ENCODE peak calls at places on chromosomes 2 and 18, in four cellular contexts. X, K, U and S are unnamed samples.

GRCh38 chr2:175203621-175204496 is 22.3 kb upstream of the ATP5MC3 start:
- DNase-seq in X (peak; percentile 50), K (no peak), U (no peak), S (peak; percentile 50)

GRCh38 chr2:59804662-59805258 is 748.7 kb downstream of the BCL11A start:
- DNase-seq in X (no peak), K (no peak), U (no peak), S (no peak)

GRCh38 chr2:43950383-43951008 is 45.3 kb downstream of the LRPPRC start:
- DNase-seq in X (peak; percentile 54), K (no peak), U (no peak), S (no peak)

GRCh38 chr18:58209326-58209725 is 165.3 kb downstream of the NEDD4L start:
- DNase-seq in X (no peak), K (no peak), U (no peak), S (no peak)

GRCh38 chr2:32825291-32825712 is 121.5 kb upstream of the LTBP1 start:
- DNase-seq in X (no peak), K (no peak), U (no peak), S (no peak)

GRCh38 chr2:240622631-240623235 is 2.5 kb upstream of the GPR35 start:
- DNase-seq in X (no peak), K (no peak), U (no peak), S (no peak)

GRCh38 chr18:23450022-23450421 is 3.1 kb upstream of the RIOK3 start:
- DNase-seq in X (no peak), K (no peak), U (no peak), S (no peak)

GRCh38 chr18:25057491-25058050 is 294.4 kb downstream of the ZNF521 start:
- DNase-seq in X (no peak), K (no peak), U (no peak), S (no peak)

GRCh38 chr2:241686649-241687425 is at the start of gene DTYMK:
- DNase-seq in X (peak; percentile 94), K (no peak), U (peak; percentile 74), S (peak; percentile 88)

GRCh38 chr18:54140641-54141040 is 83.8 kb downstream of the MBD2 start:
- DNase-seq in X (no peak), K (no peak), U (no peak), S (no peak)

GRCh38 chr2:182300603-182301002 is 126.2 kb downstream of the PDE1A start:
- DNase-seq in X (no peak), K (no peak), U (no peak), S (no peak)

GRCh38 chr2:47034973-47035609 is 119.5 kb upstream of the MCFD2 start:
- DNase-seq in X (peak; percentile 80), K (no peak), U (peak; percentile 33), S (no peak)

GRCh38 chr18:74806700-74807416 is 209.2 kb downstream of the ZNF407 start:
- DNase-seq in X (peak; percentile 7), K (no peak), U (peak; percentile 73), S (no peak)

GRCh38 chr18:25144835-25145234 is 207.1 kb downstream of the ZNF521 start:
- DNase-seq in X (peak; percentile 0), K (no peak), U (no peak), S (no peak)

GRCh38 chr2:158734442-158734841 is 60.7 kb upstream of the DAPL1 start:
- DNase-seq in X (no peak), K (no peak), U (no peak), S (no peak)

GRCh38 chr18:4433762-4434161 is 21.3 kb downstream of the DLGAP1 start:
- DNase-seq in X (no peak), K (no peak), U (no peak), S (no peak)

GRCh38 chr2:156649596-156649995 is 213.4 kb downstream of the GPD2 start:
- DNase-seq in X (no peak), K (no peak), U (no peak), S (no peak)

GRCh38 chr2:140085674-140086073 is 1305.5 kb upstream of the NXPH2 start:
- DNase-seq in X (no peak), K (no peak), U (no peak), S (no peak)

GRCh38 chr2:71535526-71535925 is 82.2 kb downstream of the DYSF start:
- DNase-seq in X (no peak), K (no peak), U (no peak), S (no peak)

GRCh38 chr18:8260319-8260718 is 348.9 kb upstream of the RAB12 start:
- DNase-seq in X (no peak), K (no peak), U (no peak), S (peak; percentile 11)

GRCh38 chr2:109736177-109736827 is 57.8 kb upstream of the RGPD5 start:
- DNase-seq in X (peak; percentile 69), K (no peak), U (no peak), S (peak; percentile 20)

GRCh38 chr2:72917138-72917874 is at the start of gene EMX1:
- DNase-seq in X (peak; percentile 60), K (no peak), U (no peak), S (no peak)

GRCh38 chr2:220811115-220811514 is 761.0 kb downstream of the EPHA4 start:
- DNase-seq in X (no peak), K (no peak), U (no peak), S (no peak)

GRCh38 chr2:191936882-191937405 is 90.1 kb upstream of the CAVIN2 start:
- DNase-seq in X (no peak), K (no peak), U (no peak), S (no peak)

GRCh38 chr18:49926076-49926745 is 112.9 kb upstream of the ACAA2 start:
- DNase-seq in X (no peak), K (no peak), U (no peak), S (no peak)

GRCh38 chr18:40877096-40877495 is 1077.9 kb upstream of the PIK3C3 start:
- DNase-seq in X (no peak), K (no peak), U (no peak), S (no peak)

GRCh38 chr18:79964330-79965118 is at the start of gene HSBP1L1:
- DNase-seq in X (peak; percentile 65), K (no peak), U (no peak), S (no peak)

GRCh38 chr18:73088445-73088844 is 220.7 kb upstream of the NETO1 start:
- DNase-seq in X (no peak), K (no peak), U (no peak), S (no peak)

GRCh38 chr2:54673501-54673998 is 49.9 kb upstream of the EML6 start:
- DNase-seq in X (no peak), K (no peak), U (no peak), S (no peak)

GRCh38 chr2:84251651-84252278 is 207.3 kb downstream of the SUCLG1 start:
- DNase-seq in X (no peak), K (no peak), U (no peak), S (no peak)

GRCh38 chr2:205245652-205246051 is 436.6 kb upstream of the NRP2 start:
- DNase-seq in X (no peak), K (no peak), U (no peak), S (no peak)

GRCh38 chr2:210956101-210956500 is 399.7 kb downstream of the CPS1 start:
- DNase-seq in X (no peak), K (no peak), U (no peak), S (no peak)
- TF ChIP-seq SUZ12 in X (no peak), K (no peak), U (no peak), S (no peak)

GRCh38 chr2:48529676-48530032 is 300 bp upstream of the STON1 start:
- DNase-seq in X (no peak), K (no peak), U (no peak), S (no peak)

GRCh38 chr2:48530033-48530804 is at the start of gene STON1:
- DNase-seq in X (no peak), K (no peak), U (no peak), S (no peak)

GRCh38 chr2:48532824-48533223 is 2.9 kb downstream of the STON1 start:
- DNase-seq in X (no peak), K (no peak), U (no peak), S (no peak)

GRCh38 chr2:48531141-48531648 is 1.2 kb downstream of the STON1 start:
- DNase-seq in X (peak; percentile 32), K (no peak), U (no peak), S (peak; percentile 38)

GRCh38 chr2:48532174-48532573 is 2.2 kb downstream of the STON1 start:
- DNase-seq in X (no peak), K (no peak), U (no peak), S (no peak)
- TF ChIP-seq YY1 in X (no peak), K (no peak), U (no peak), S (no peak)

GRCh38 chr2:238024986-238025385 is 35.8 kb upstream of the SCLY start:
- DNase-seq in X (no peak), K (no peak), U (no peak), S (no peak)
- TF ChIP-seq SUZ12 in X (no peak), K (no peak), U (no peak), S (no peak)

GRCh38 chr2:217186152-217186551 is 326.3 kb upstream of the TNP1 start:
- DNase-seq in X (no peak), K (no peak), U (no peak), S (no peak)
- TF ChIP-seq YY1 in X (no peak), K (no peak), U (no peak), S (no peak)

DNA sequence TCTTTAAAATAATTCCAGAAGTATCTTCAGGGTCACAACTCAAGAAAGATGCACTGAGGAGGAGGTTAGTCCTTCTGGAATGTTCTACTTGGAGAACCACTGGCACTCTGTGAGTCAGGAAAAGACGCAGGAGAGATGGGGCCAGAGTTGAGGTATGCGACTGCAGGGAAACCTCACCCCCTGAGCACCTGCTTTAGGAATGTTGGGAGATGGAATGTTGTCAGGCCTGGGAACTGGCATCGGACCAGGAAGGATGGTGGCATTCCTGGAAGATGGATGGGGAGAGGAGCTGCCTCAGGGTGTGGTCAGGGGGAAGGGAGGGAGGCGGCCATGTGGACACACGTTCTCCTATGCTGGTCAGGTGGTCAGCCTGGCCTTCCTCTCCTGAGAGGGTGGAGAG is 146.3 kb downstream of the CELF4 start:
- DNase-seq in X (no peak), K (no peak), U (no peak), S (no peak)
- TF ChIP-seq SUZ12 in X (no peak), K (no peak), U (no peak), S (no peak)

GRCh38 chr2:25960920-25961319 is 21.4 kb downstream of the KIF3C start:
- DNase-seq in X (no peak), K (no peak), U (no peak), S (no peak)
- TF ChIP-seq YY1 in X (no peak), K (no peak), U (no peak), S (no peak)